ENCODE peak calls at places on chromosome 14, in eight cellular contexts. One of them, this sample, is unnamed.

GRCh38 chr14:29144598-29144997 is 378.0 kb downstream of the FOXG1 start:
- DNase-seq in fibroblast of pulmonary artery: peak; percentile 94
- DNase-seq in HepG2: no peak
- DNase-seq in AG09309: peak; percentile 97
- DNase-seq in RWPE1: peak; percentile 14
- DNase-seq in HFF-Myc: peak; percentile 95
- DNase-seq in lower lobe of right lung: no peak
- DNase-seq in GM23338: no peak
- DNase-seq in this sample: no peak

GRCh38 chr14:63781686-63782085 is 53.8 kb upstream of the SGPP1 start:
- DNase-seq in fibroblast of pulmonary artery: no peak
- DNase-seq in HepG2: peak; percentile 23
- DNase-seq in AG09309: no peak
- DNase-seq in RWPE1: no peak
- DNase-seq in HFF-Myc: no peak
- DNase-seq in lower lobe of right lung: no peak
- DNase-seq in GM23338: no peak
- DNase-seq in this sample: no peak

GRCh38 chr14:69056389-69056788 is 77.3 kb upstream of the ACTN1 start:
- DNase-seq in fibroblast of pulmonary artery: no peak
- DNase-seq in HepG2: no peak
- DNase-seq in AG09309: no peak
- DNase-seq in RWPE1: peak; percentile 55
- DNase-seq in HFF-Myc: no peak
- DNase-seq in lower lobe of right lung: no peak
- DNase-seq in GM23338: peak; percentile 82
- DNase-seq in this sample: no peak

GRCh38 chr14:63535918-63536317 is 7.3 kb downstream of the PPP2R5E start:
- DNase-seq in fibroblast of pulmonary artery: no peak
- DNase-seq in HepG2: no peak
- DNase-seq in AG09309: no peak
- DNase-seq in RWPE1: no peak
- DNase-seq in HFF-Myc: no peak
- DNase-seq in lower lobe of right lung: no peak
- DNase-seq in GM23338: no peak
- DNase-seq in this sample: no peak

GRCh38 chr14:64755661-64756265 is 51.5 kb downstream of the PLEKHG3 start:
- DNase-seq in fibroblast of pulmonary artery: peak; percentile 24
- DNase-seq in HepG2: no peak
- DNase-seq in AG09309: no peak
- DNase-seq in RWPE1: peak; percentile 86
- DNase-seq in HFF-Myc: no peak
- DNase-seq in lower lobe of right lung: no peak
- DNase-seq in GM23338: no peak
- DNase-seq in this sample: no peak

GRCh38 chr14:75715926-75716780 is 55.1 kb downstream of the TTLL5 start:
- DNase-seq in fibroblast of pulmonary artery: no peak
- DNase-seq in HepG2: no peak
- DNase-seq in AG09309: peak; percentile 10
- DNase-seq in RWPE1: no peak
- DNase-seq in HFF-Myc: no peak
- DNase-seq in lower lobe of right lung: no peak
- DNase-seq in GM23338: peak; percentile 23
- DNase-seq in this sample: no peak

GRCh38 chr14:40122978-40123648 is 690.9 kb upstream of the FBXO33 start:
- DNase-seq in fibroblast of pulmonary artery: peak; percentile 35
- DNase-seq in HepG2: no peak
- DNase-seq in AG09309: no peak
- DNase-seq in RWPE1: no peak
- DNase-seq in HFF-Myc: no peak
- DNase-seq in lower lobe of right lung: no peak
- DNase-seq in GM23338: no peak
- DNase-seq in this sample: no peak

GRCh38 chr14:80669416-80669815 is 272.1 kb downstream of the CEP128 start:
- DNase-seq in fibroblast of pulmonary artery: peak; percentile 2
- DNase-seq in HepG2: no peak
- DNase-seq in AG09309: no peak
- DNase-seq in RWPE1: no peak
- DNase-seq in HFF-Myc: no peak
- DNase-seq in lower lobe of right lung: no peak
- DNase-seq in GM23338: no peak
- DNase-seq in this sample: no peak

GRCh38 chr14:32075636-32076277 is 1.3 kb upstream of the ARHGAP5 start:
- DNase-seq in fibroblast of pulmonary artery: peak; percentile 20
- DNase-seq in HepG2: peak; percentile 34
- DNase-seq in AG09309: peak; percentile 20
- DNase-seq in RWPE1: peak; percentile 50
- DNase-seq in HFF-Myc: no peak
- DNase-seq in lower lobe of right lung: peak; percentile 67
- DNase-seq in GM23338: peak; percentile 30
- DNase-seq in this sample: no peak

GRCh38 chr14:75333523-75334190 is 55.0 kb downstream of the FOS start:
- DNase-seq in fibroblast of pulmonary artery: no peak
- DNase-seq in HepG2: no peak
- DNase-seq in AG09309: no peak
- DNase-seq in RWPE1: no peak
- DNase-seq in HFF-Myc: no peak
- DNase-seq in lower lobe of right lung: peak; percentile 46
- DNase-seq in GM23338: no peak
- DNase-seq in this sample: no peak

GRCh38 chr14:79510659-79511058 is 700.6 kb downstream of the DIO2 start:
- DNase-seq in fibroblast of pulmonary artery: peak; percentile 15
- DNase-seq in HepG2: no peak
- DNase-seq in AG09309: peak; percentile 62
- DNase-seq in RWPE1: no peak
- DNase-seq in HFF-Myc: no peak
- DNase-seq in lower lobe of right lung: no peak
- DNase-seq in GM23338: no peak
- DNase-seq in this sample: no peak

GRCh38 chr14:36748814-36749213 is 87.2 kb downstream of the PAX9 start:
- DNase-seq in fibroblast of pulmonary artery: no peak
- DNase-seq in HepG2: no peak
- DNase-seq in AG09309: no peak
- DNase-seq in RWPE1: no peak
- DNase-seq in HFF-Myc: no peak
- DNase-seq in lower lobe of right lung: no peak
- DNase-seq in GM23338: no peak
- DNase-seq in this sample: no peak

GRCh38 chr14:36750244-36750643 is 88.6 kb downstream of the PAX9 start:
- DNase-seq in fibroblast of pulmonary artery: no peak
- DNase-seq in HepG2: no peak
- DNase-seq in AG09309: no peak
- DNase-seq in RWPE1: no peak
- DNase-seq in HFF-Myc: no peak
- DNase-seq in lower lobe of right lung: no peak
- DNase-seq in GM23338: no peak
- DNase-seq in this sample: no peak

GRCh38 chr14:36751116-36751515 is 89.5 kb downstream of the PAX9 start:
- DNase-seq in fibroblast of pulmonary artery: no peak
- DNase-seq in HepG2: no peak
- DNase-seq in AG09309: no peak
- DNase-seq in RWPE1: no peak
- DNase-seq in HFF-Myc: no peak
- DNase-seq in lower lobe of right lung: no peak
- DNase-seq in GM23338: no peak
- DNase-seq in this sample: no peak

GRCh38 chr14:36746907-36747306 is 85.2 kb downstream of the PAX9 start:
- DNase-seq in fibroblast of pulmonary artery: no peak
- DNase-seq in HepG2: no peak
- DNase-seq in AG09309: no peak
- DNase-seq in RWPE1: no peak
- DNase-seq in HFF-Myc: no peak
- DNase-seq in lower lobe of right lung: no peak
- DNase-seq in GM23338: no peak
- DNase-seq in this sample: no peak

DNA sequence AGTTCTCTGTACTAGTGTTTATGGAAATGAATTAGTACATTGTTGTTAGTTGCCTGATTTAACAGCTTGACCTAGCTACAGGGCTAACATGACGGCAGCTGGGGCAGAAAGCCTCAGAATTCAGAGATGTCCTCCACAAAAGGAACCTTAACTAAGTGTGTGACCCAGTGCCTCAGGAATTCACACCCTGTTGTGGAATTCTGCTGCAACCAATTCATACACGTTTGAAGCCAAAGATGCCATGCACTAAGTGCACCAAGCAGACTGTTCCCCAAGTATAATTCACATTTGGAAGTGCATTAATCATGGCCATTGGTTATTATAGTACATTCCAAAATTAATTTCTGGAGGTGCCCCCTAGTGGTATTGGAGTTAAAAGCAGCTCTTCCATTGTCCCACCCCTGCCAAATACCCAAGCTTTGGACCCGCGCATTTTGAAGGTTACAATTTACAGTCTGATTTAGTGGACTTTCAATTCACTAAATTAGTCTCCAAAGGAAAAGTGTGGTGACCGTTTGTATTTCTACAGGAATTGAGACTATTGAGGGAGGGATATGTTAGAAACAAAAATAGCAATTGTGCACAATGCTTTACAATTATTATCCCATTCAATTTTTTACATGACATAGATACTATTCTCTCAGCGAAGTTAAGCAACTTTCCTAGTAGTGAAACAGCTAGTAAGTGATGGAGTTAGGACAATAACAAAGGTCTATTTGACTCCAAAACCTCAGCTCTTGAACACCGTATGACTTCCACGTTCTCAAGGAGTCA is 85.9 kb downstream of the PAX9 start:
- DNase-seq in fibroblast of pulmonary artery: peak; percentile 0
- DNase-seq in HepG2: peak; percentile 44
- DNase-seq in AG09309: no peak
- DNase-seq in RWPE1: peak; percentile 45
- DNase-seq in HFF-Myc: no peak
- DNase-seq in lower lobe of right lung: no peak
- DNase-seq in GM23338: peak; percentile 63
- DNase-seq in this sample: no peak
- TF ChIP-seq CTCF in fibroblast of pulmonary artery: peak; percentile 37
- TF ChIP-seq CTCF in HepG2: peak; percentile 60
- TF ChIP-seq CTCF in AG09309: peak; percentile 63
- TF ChIP-seq CTCF in RWPE1: peak; percentile 61
- TF ChIP-seq CTCF in HFF-Myc: peak; percentile 59
- TF ChIP-seq CTCF in lower lobe of right lung: peak; percentile 46
- TF ChIP-seq CTCF in GM23338: peak; percentile 50
- TF ChIP-seq CTCF in this sample: no peak

DNA sequence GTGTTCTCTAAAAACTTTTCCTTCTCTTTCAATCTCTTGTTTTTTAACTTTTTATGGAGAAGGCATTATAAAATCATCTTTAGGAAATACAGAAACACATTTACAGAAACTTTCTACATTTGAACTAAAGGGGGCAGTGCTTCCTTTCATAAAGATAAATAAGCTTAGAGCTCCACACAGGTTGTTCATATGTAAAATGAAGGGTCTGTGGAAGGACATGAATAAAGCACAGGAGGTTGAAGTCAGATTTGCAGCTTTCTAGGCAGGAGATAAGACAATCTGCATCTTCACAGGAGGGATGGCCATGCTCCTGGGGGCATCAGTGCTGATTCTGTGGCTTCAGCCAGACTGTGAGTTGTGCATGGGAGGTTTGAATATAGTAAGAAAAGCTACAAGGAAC is 426.0 kb downstream of the DAD1 start:
- DNase-seq in fibroblast of pulmonary artery: no peak
- DNase-seq in HepG2: peak; percentile 43
- DNase-seq in AG09309: no peak
- DNase-seq in RWPE1: no peak
- DNase-seq in HFF-Myc: no peak
- DNase-seq in lower lobe of right lung: no peak
- DNase-seq in GM23338: peak; percentile 66
- DNase-seq in this sample: no peak
- TF ChIP-seq CTCF in fibroblast of pulmonary artery: peak; percentile 6
- TF ChIP-seq CTCF in HepG2: peak; percentile 57
- TF ChIP-seq CTCF in AG09309: no peak
- TF ChIP-seq CTCF in RWPE1: no peak
- TF ChIP-seq CTCF in HFF-Myc: no peak
- TF ChIP-seq CTCF in lower lobe of right lung: no peak
- TF ChIP-seq CTCF in GM23338: peak; percentile 36
- TF ChIP-seq CTCF in this sample: no peak

GRCh38 chr14:89493877-89494634 is 77.0 kb upstream of the FOXN3 start:
- DNase-seq in fibroblast of pulmonary artery: no peak
- DNase-seq in HepG2: peak; percentile 73
- DNase-seq in AG09309: no peak
- DNase-seq in RWPE1: no peak
- DNase-seq in HFF-Myc: no peak
- DNase-seq in lower lobe of right lung: no peak
- DNase-seq in GM23338: peak; percentile 39
- DNase-seq in this sample: no peak
- TF ChIP-seq CTCF in fibroblast of pulmonary artery: no peak
- TF ChIP-seq CTCF in HepG2: no peak
- TF ChIP-seq CTCF in AG09309: no peak
- TF ChIP-seq CTCF in RWPE1: no peak
- TF ChIP-seq CTCF in HFF-Myc: no peak
- TF ChIP-seq CTCF in lower lobe of right lung: no peak
- TF ChIP-seq CTCF in GM23338: no peak
- TF ChIP-seq CTCF in this sample: no peak

DNA sequence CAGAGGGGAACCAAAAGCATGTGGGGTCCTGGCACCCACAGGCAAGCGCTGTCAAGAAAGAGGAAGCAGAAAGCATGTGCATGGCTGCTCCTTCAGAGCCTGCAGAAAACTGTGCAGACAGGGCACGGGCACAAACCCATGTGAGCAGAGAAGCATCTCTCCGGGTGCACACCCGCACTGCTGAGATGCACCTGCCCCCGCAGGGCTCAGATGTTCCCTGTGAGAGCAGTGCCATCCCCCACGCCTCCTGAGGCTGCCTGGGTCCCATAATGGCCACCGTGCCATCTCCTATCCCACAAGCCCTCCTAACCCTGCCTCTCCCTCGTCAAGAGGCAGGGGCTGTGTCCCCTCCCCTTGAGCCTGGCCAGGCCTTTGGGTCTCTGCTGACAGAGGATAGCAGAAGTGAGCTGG is 32.3 kb upstream of the INF2 start:
- DNase-seq in fibroblast of pulmonary artery: no peak
- DNase-seq in HepG2: no peak
- DNase-seq in AG09309: no peak
- DNase-seq in RWPE1: no peak
- DNase-seq in HFF-Myc: no peak
- DNase-seq in lower lobe of right lung: no peak
- DNase-seq in GM23338: no peak
- DNase-seq in this sample: no peak
- TF ChIP-seq CTCF in fibroblast of pulmonary artery: no peak
- TF ChIP-seq CTCF in HepG2: no peak
- TF ChIP-seq CTCF in AG09309: no peak
- TF ChIP-seq CTCF in RWPE1: no peak
- TF ChIP-seq CTCF in HFF-Myc: no peak
- TF ChIP-seq CTCF in lower lobe of right lung: no peak
- TF ChIP-seq CTCF in GM23338: no peak
- TF ChIP-seq CTCF in this sample: no peak